ENCODE peak calls at places on chromosomes 16 and 17, in seven cellular contexts. One of them, this sample, is unnamed.

GRCh38 chr17:21061158-21061835 is 18.5 kb upstream of the USP22 start:
- DNase-seq in NCI-H1417: no peak
- DNase-seq in H4: no peak
- DNase-seq in cerebellar nuclear complex: no peak
- DNase-seq in substantia nigra: no peak
- DNase-seq in type B pancreatic cell: no peak
- DNase-seq in effector CD4-positive, alpha-beta T cell: no peak
- DNase-seq in this sample: no peak

GRCh38 chr17:7717756-7718350 is 309 bp downstream of the DNAH2 start:
- DNase-seq in NCI-H1417: no peak
- DNase-seq in H4: no peak
- DNase-seq in cerebellar nuclear complex: no peak
- DNase-seq in substantia nigra: no peak
- DNase-seq in type B pancreatic cell: no peak
- DNase-seq in effector CD4-positive, alpha-beta T cell: no peak
- DNase-seq in this sample: no peak

GRCh38 chr17:3927628-3928010 is 11.4 kb upstream of the P2RX1 start:
- DNase-seq in NCI-H1417: no peak
- DNase-seq in H4: no peak
- DNase-seq in cerebellar nuclear complex: no peak
- DNase-seq in substantia nigra: no peak
- DNase-seq in type B pancreatic cell: no peak
- DNase-seq in effector CD4-positive, alpha-beta T cell: no peak
- DNase-seq in this sample: no peak

GRCh38 chr17:35871415-35871814 is 2.7 kb upstream of the HEATR9 start:
- DNase-seq in NCI-H1417: no peak
- DNase-seq in H4: no peak
- DNase-seq in cerebellar nuclear complex: no peak
- DNase-seq in substantia nigra: no peak
- DNase-seq in type B pancreatic cell: no peak
- DNase-seq in effector CD4-positive, alpha-beta T cell: no peak
- DNase-seq in this sample: no peak

GRCh38 chr16:57235128-57236092 is 9.6 kb upstream of the ARL2BP start:
- DNase-seq in NCI-H1417: peak; percentile 72
- DNase-seq in H4: no peak
- DNase-seq in cerebellar nuclear complex: no peak
- DNase-seq in substantia nigra: no peak
- DNase-seq in type B pancreatic cell: no peak
- DNase-seq in effector CD4-positive, alpha-beta T cell: no peak
- DNase-seq in this sample: no peak

GRCh38 chr16:61887903-61888302 is 148.3 kb downstream of the CDH8 start:
- DNase-seq in NCI-H1417: no peak
- DNase-seq in H4: peak; percentile 13
- DNase-seq in cerebellar nuclear complex: no peak
- DNase-seq in substantia nigra: peak; percentile 19
- DNase-seq in type B pancreatic cell: no peak
- DNase-seq in effector CD4-positive, alpha-beta T cell: no peak
- DNase-seq in this sample: no peak

GRCh38 chr17:35866356-35866950 is 2.2 kb downstream of the HEATR9 start:
- DNase-seq in NCI-H1417: no peak
- DNase-seq in H4: peak; percentile 35
- DNase-seq in cerebellar nuclear complex: no peak
- DNase-seq in substantia nigra: no peak
- DNase-seq in type B pancreatic cell: no peak
- DNase-seq in effector CD4-positive, alpha-beta T cell: no peak
- DNase-seq in this sample: no peak

GRCh38 chr16:17433577-17433960 is 37.2 kb downstream of the XYLT1 start:
- DNase-seq in NCI-H1417: no peak
- DNase-seq in H4: no peak
- DNase-seq in cerebellar nuclear complex: no peak
- DNase-seq in substantia nigra: no peak
- DNase-seq in type B pancreatic cell: no peak
- DNase-seq in effector CD4-positive, alpha-beta T cell: no peak
- DNase-seq in this sample: no peak

GRCh38 chr16:57262841-57263584 is 18.0 kb downstream of the ARL2BP start:
- DNase-seq in NCI-H1417: no peak
- DNase-seq in H4: no peak
- DNase-seq in cerebellar nuclear complex: no peak
- DNase-seq in substantia nigra: peak; percentile 67
- DNase-seq in type B pancreatic cell: no peak
- DNase-seq in effector CD4-positive, alpha-beta T cell: no peak
- DNase-seq in this sample: no peak

GRCh38 chr16:48535831-48536599 is 74.0 kb downstream of the N4BP1 start:
- DNase-seq in NCI-H1417: peak; percentile 65
- DNase-seq in H4: peak; percentile 87
- DNase-seq in cerebellar nuclear complex: no peak
- DNase-seq in substantia nigra: no peak
- DNase-seq in type B pancreatic cell: no peak
- DNase-seq in effector CD4-positive, alpha-beta T cell: no peak
- DNase-seq in this sample: no peak

GRCh38 chr17:79997004-79997673 is 38.5 kb downstream of the TBC1D16 start:
- DNase-seq in NCI-H1417: no peak
- DNase-seq in H4: no peak
- DNase-seq in cerebellar nuclear complex: no peak
- DNase-seq in substantia nigra: no peak
- DNase-seq in type B pancreatic cell: no peak
- DNase-seq in effector CD4-positive, alpha-beta T cell: peak; percentile 64
- DNase-seq in this sample: no peak

GRCh38 chr17:31869797-31870568 is 10.9 kb upstream of the COPRS start:
- DNase-seq in NCI-H1417: no peak
- DNase-seq in H4: no peak
- DNase-seq in cerebellar nuclear complex: no peak
- DNase-seq in substantia nigra: no peak
- DNase-seq in type B pancreatic cell: no peak
- DNase-seq in effector CD4-positive, alpha-beta T cell: no peak
- DNase-seq in this sample: no peak

GRCh38 chr16:77531741-77532140 is 96.9 kb upstream of the ADAMTS18 start:
- DNase-seq in NCI-H1417: no peak
- DNase-seq in H4: peak; percentile 16
- DNase-seq in cerebellar nuclear complex: no peak
- DNase-seq in substantia nigra: no peak
- DNase-seq in type B pancreatic cell: no peak
- DNase-seq in effector CD4-positive, alpha-beta T cell: no peak
- DNase-seq in this sample: no peak

GRCh38 chr17:36980281-36980761 is 31.6 kb downstream of the AATF start:
- DNase-seq in NCI-H1417: peak; percentile 32
- DNase-seq in H4: peak; percentile 28
- DNase-seq in cerebellar nuclear complex: no peak
- DNase-seq in substantia nigra: no peak
- DNase-seq in type B pancreatic cell: no peak
- DNase-seq in effector CD4-positive, alpha-beta T cell: no peak
- DNase-seq in this sample: peak; percentile 32

GRCh38 chr16:31420037-31420436 is 8.1 kb downstream of the COX6A2 start:
- DNase-seq in NCI-H1417: no peak
- DNase-seq in H4: no peak
- DNase-seq in cerebellar nuclear complex: no peak
- DNase-seq in substantia nigra: no peak
- DNase-seq in type B pancreatic cell: no peak
- DNase-seq in effector CD4-positive, alpha-beta T cell: no peak
- DNase-seq in this sample: no peak

GRCh38 chr17:30921544-30922196 is at the start of gene ADAP2:
- DNase-seq in NCI-H1417: no peak
- DNase-seq in H4: no peak
- DNase-seq in cerebellar nuclear complex: no peak
- DNase-seq in substantia nigra: no peak
- DNase-seq in type B pancreatic cell: no peak
- DNase-seq in effector CD4-positive, alpha-beta T cell: no peak
- DNase-seq in this sample: no peak

This sample was measured in pulmonary artery endothelial cell.